ENCODE peak calls at places on chromosomes 1 and 21, in four cellular contexts. X is SK-N-SH, E is K562, I is HepG2. L is an unnamed sample.
A peak's percentile ranks its signal among the peaks of the same experiment; 100 is the strongest.

GRCh38 chr1:92752719-92753118 is 32.2 kb downstream of the EVI5 start:
- DNase-seq in X (no peak), E (no peak), I (no peak), L (no peak)

GRCh38 chr1:27436204-27437159 is 44.1 kb downstream of the GPR3 start:
- DNase-seq in X (no peak), E (peak; percentile 62), I (peak; percentile 25), L (no peak)

GRCh38 chr1:228207381-228207810 is 448 bp upstream of the OBSCN start:
- DNase-seq in X (no peak), E (no peak), I (no peak), L (no peak)

GRCh38 chr1:199762567-199762966 is 264.9 kb upstream of the NR5A2 start:
- DNase-seq in X (no peak), E (no peak), I (no peak), L (no peak)

GRCh38 chr1:214957330-214958137 is 125.0 kb upstream of the KCNK2 start:
- DNase-seq in X (no peak), E (no peak), I (no peak), L (no peak)

GRCh38 chr1:97581614-97582051 is 339.2 kb downstream of the DPYD start:
- DNase-seq in X (no peak), E (no peak), I (no peak), L (no peak)

GRCh38 chr1:203663294-203663693 is 36.7 kb downstream of the ATP2B4 start:
- DNase-seq in X (no peak), E (no peak), I (no peak), L (no peak)

GRCh38 chr21:43193651-43194302 is 25.0 kb downstream of the CRYAA start:
- DNase-seq in X (peak; percentile 38), E (no peak), I (no peak), L (no peak)

GRCh38 chr21:27040738-27041137 is 73.8 kb upstream of the ADAMTS5 start:
- DNase-seq in X (no peak), E (no peak), I (no peak), L (no peak)

GRCh38 chr1:20342294-20343148 is 51.8 kb downstream of the VWA5B1 start:
- DNase-seq in X (peak; percentile 51), E (no peak), I (no peak), L (no peak)

GRCh38 chr1:32066489-32066873 is 6.3 kb upstream of the TMEM39B start:
- DNase-seq in X (no peak), E (peak; percentile 78), I (no peak), L (no peak)

DNA sequence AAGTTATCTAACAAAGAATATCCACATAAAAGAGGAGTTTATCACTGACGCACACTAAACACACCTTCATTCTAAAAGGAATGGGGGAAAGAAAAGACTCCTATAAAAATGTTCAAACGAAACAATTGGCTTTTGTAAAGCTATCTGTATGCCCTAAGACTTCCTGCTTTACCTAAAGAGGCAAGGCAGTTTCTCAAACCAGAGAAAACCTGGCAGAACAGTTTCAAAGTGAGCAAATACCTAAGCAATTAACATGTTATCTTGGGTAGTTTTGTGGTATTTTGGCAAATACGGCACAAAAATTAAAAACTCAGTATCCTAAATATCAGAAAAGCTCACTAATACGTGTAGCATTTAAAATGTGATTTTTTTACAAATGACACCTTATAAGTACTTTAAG is 1.9 kb downstream of the PUM1 start:
- DNase-seq in X (no peak), E (no peak), I (peak; percentile 37), L (no peak)
- TF ChIP-seq MXI1 in X (no peak), E (no peak), I (no peak), L (no peak)

GRCh38 chr1:8317647-8318360 is at the start of gene SLC45A1:
- DNase-seq in X (peak; percentile 97), E (peak; percentile 72), I (no peak), L (no peak)
- TF ChIP-seq REST in X (peak; percentile 34), E (no peak), I (no peak), L (no peak)

GRCh38 chr1:65190229-65190628 is 42.2 kb downstream of the AK4 start:
- DNase-seq in X (no peak), E (no peak), I (no peak), L (no peak)

GRCh38 chr1:65193129-65193528 is 45.1 kb downstream of the AK4 start:
- DNase-seq in X (no peak), E (no peak), I (no peak), L (no peak)

DNA sequence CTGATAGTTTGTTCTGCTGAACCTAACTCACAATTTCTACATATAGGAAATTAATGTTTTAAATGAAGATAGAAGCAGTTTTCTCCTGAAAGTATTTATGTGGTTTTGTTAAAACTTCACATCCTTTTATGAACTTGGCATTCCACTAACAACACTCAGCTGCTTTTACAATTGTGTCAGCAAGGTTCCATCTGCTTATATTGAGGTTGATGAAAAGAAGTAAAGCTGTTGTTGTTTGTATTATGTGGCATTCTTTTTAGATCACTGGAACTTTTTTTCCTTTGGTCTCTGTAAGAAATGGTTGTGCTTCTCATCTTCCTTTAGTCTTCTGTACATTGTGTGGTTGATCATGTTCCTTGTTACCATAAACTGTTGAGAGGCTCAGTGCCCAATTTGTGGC is 41.7 kb downstream of the AK4 start:
- DNase-seq in X (no peak), E (no peak), I (no peak), L (no peak)
- TF ChIP-seq RFX5 in X (no peak), E (no peak), I (no peak), L (no peak)

DNA sequence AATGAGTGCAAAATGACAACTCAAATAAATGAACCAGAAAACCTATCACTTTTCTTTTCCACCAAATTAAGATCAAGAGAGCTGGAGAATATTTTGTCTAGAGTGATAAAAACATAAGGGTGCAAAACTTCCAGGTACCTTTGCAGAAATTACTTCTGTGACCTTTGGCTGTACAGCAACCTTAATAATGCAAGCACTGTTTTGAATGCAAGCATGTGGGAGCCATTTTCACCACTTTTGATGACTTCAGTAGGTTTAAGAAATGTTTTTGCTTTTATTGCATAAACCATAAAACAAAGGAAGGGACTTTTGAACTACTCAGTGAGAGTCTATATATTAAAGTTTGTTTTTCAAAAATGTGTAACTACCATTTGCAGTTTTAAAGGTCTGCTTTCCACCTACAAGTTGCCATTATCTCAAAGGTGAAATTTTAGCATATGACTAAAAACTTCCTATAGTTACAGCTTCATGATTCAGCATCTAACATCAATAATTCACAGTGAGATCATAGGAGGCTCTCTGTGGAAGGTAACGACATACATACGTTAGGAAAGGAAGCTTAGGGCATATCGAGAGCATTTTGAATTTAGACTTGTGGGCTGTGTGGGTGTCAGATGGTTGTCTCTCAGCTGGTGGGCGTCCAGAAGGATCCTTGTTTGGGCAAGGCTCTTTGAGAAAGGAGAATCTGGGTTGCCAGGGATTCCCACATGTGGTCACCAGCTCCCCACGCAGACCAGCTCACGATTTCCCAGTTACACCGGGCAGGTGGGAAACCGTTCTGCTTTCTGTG is 1.1 kb upstream of the GADD45A start:
- DNase-seq in X (no peak), E (peak; percentile 56), I (no peak), L (no peak)
- TF ChIP-seq MXI1 in X (no peak), E (no peak), I (no peak), L (no peak)

GRCh38 chr1:54489627-54490240 is 58.3 kb upstream of the ACOT11 start:
- DNase-seq in X (no peak), E (no peak), I (no peak), L (no peak)

GRCh38 chr1:54486864-54487263 is 61.2 kb upstream of the ACOT11 start:
- DNase-seq in X (no peak), E (no peak), I (peak; percentile 23), L (no peak)

GRCh38 chr1:54487571-54488050 is 60.4 kb upstream of the ACOT11 start:
- DNase-seq in X (no peak), E (no peak), I (no peak), L (no peak)

GRCh38 chr1:54488831-54489626 is 59.0 kb upstream of the ACOT11 start:
- DNase-seq in X (peak; percentile 95), E (peak; percentile 90), I (peak; percentile 58), L (no peak)

GRCh38 chr1:54488065-54488750 is 59.8 kb upstream of the ACOT11 start:
- DNase-seq in X (peak; percentile 96), E (peak; percentile 98), I (peak; percentile 79), L (no peak)
- TF ChIP-seq REST in X (peak; percentile 42), E (no peak), I (no peak), L (no peak)

DNA sequence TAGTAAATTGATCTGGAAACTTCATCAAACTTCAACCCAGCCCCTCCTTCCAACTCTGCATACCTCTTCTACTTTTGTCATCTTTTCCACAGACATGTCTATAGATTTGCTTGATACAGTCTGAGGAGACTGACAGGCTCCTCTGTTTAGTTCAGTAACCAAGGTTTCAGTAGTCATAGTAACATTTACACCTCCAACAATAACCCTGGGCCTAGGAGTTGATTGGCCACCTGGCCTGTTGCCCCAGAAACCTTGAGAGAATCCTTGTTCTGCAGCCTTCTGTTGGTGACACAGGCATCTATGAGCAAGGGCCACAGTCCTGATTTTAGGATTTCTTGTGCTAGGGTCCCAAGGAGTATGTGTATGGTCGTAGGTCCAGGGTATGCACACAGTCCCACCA is at the start of gene CFAP141:
- DNase-seq in X (no peak), E (peak; percentile 22), I (no peak), L (no peak)
- TF ChIP-seq RFX5 in X (no peak), E (no peak), I (no peak), L (no peak)

GRCh38 chr1:240976685-240977084 is 364.7 kb upstream of the GREM2 start:
- DNase-seq in X (no peak), E (no peak), I (no peak), L (no peak)
- TF ChIP-seq MXI1 in X (no peak), E (no peak), I (no peak), L (no peak)

DNA sequence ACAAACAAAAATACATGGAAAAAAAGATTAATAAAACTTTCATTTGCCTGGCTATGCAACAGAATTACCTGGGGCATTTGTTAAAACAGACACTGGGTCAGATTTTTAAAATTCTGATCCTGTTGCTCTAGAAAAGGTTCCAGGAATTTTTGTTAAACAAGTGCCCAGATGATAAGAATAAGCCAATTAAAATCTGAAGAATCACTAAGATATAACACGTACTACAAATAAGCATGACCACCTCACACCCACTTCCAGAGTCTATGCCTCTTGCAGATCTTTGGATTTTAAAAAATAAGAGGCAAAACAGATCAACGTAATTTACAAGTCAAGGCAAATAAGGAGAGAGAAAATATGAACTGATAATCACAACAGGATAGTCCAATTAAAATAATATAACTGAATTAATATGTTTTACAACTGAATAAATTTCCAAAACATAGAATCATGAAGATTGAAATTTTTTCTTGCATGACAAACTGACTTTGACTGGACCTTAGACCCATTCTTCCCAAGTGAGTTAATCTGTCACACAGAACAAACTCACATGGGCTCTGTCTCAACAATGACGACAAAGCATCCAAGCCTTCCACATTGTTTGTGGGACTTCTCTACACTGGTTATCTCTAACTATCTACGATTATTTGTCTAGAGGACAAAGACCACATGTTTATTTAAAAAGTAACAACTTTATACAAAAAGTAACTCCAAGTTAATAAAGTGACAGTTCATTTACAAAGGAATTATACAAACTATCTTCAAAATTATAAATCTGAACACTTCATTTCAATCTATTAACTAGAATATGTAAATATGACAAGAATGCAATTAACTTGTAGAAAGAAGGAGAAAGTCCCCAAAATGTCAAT is 56.9 kb downstream of the COP1 start:
- DNase-seq in X (no peak), E (no peak), I (peak; percentile 96), L (no peak)
- TF ChIP-seq REST in X (no peak), E (no peak), I (peak; percentile 34), L (no peak)

DNA sequence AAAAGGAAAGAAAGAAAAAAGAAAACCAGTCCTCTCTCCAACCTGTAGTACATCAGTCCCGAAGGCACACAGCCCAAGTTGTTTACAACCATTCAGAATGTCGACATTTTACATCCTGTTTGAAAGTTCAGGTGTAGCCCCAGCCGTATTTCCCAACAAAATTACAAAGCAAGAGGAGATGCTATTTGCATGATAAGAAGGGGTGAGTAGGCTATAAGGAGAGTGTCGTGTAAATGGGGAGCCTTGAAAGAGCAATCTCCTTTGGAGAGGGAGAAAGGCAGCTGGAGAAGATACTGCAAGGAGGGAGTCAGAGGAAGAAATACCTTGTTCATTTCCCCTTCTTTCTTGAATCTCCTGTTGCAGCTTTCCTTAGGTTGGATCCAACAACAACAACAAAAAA is 35.5 kb upstream of the DENND1B start:
- DNase-seq in X (no peak), E (no peak), I (no peak), L (no peak)
- TF ChIP-seq RFX5 in X (no peak), E (no peak), I (no peak), L (no peak)

GRCh38 chr1:5645135-5645399 is 347.2 kb downstream of the NPHP4 start:
- DNase-seq in X (no peak), E (no peak), I (no peak), L (no peak)
- TF ChIP-seq MXI1 in X (no peak), E (no peak), I (no peak), L (no peak)